ENCODE peak calls at places on chromosome 7, in six cellular contexts. L, N, I, W, O and R are unnamed samples.

GRCh38 chr7:42407828-42408227 is 170.8 kb upstream of the GLI3 start:
- DNase-seq in W (no peak), N (no peak), L (no peak), I (no peak), O (no peak), R (no peak)

GRCh38 chr7:156064921-156065386 is 252.7 kb upstream of the SHH start:
- DNase-seq in W (no peak), L (no peak), O (peak; percentile 5), I (peak; percentile 70), N (peak; percentile 1), R (no peak)

GRCh38 chr7:2478387-2478760 is 2.2 kb upstream of the GRIFIN start:
- DNase-seq in O (no peak), L (no peak), W (peak; percentile 87), I (no peak), N (peak; percentile 87), R (no peak)

GRCh38 chr7:40646717-40647116 is 511.9 kb downstream of the SUGCT start:
- DNase-seq in N (no peak), W (no peak), L (no peak), I (no peak), O (peak; percentile 18), R (no peak)

GRCh38 chr7:102463841-102464576 is 654 bp downstream of the ALKBH4 start:
- DNase-seq in N (no peak), W (no peak), I (no peak), O (no peak), L (no peak), R (no peak)

GRCh38 chr7:74101061-74101681 is 17.6 kb downstream of the LIMK1 start:
- DNase-seq in N (peak; percentile 75), I (no peak), O (no peak), W (no peak), L (peak; percentile 97), R (no peak)

GRCh38 chr7:1533569-1534329 is 3.2 kb downstream of the MAFK start:
- DNase-seq in N (peak; percentile 80), O (peak; percentile 95), L (no peak), I (peak; percentile 83), W (peak; percentile 90), R (no peak)

GRCh38 chr7:106978425-106979386 is 65.8 kb upstream of the PRKAR2B start:
- DNase-seq in W (no peak), I (no peak), N (no peak), L (no peak), O (no peak), R (no peak)

GRCh38 chr7:55308186-55308929 is 56.8 kb upstream of the LANCL2 start:
- DNase-seq in I (no peak), O (peak; percentile 87), N (no peak), L (no peak), W (no peak), R (no peak)

DNA sequence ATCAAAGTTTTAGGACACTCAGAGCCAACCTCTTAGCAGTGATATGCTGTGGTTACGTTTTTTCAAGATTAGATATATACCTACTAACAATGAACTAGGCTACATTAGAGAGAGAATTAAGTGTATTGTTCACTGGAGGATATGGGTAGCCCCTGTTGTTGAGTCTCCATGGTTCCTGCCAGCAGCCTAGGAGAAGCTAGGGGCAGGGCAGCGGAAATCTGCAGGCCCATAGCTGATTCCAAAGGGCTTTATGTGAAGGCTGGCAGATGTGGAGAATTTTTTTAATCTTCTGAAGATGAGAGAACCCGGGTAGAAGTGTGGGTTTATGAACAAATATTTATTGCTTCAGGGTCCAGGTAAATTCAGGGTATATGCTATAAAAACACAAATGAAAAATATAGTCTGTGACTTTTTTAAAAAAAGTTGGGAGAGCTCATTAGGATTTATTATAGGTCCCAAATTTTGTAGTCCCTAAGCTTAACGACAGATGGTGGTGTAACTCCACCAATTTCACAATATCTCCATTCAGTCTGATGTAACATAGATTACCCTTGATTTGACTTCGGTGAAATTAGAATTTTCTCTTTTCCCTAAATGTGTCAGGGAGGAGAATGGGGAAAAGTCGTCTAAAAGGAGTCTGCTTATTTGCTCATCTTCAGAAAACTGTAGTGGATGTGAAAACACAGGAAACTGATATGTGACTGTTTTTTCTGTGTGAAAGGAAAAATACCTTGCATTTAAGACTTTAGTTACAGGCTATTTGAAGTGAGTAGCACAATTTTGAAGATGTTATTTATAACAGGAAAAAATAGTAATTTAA is 163.0 kb upstream of the PPP1R3A start:
- DNase-seq in N (peak; percentile 54), L (no peak), I (no peak), O (peak; percentile 70), W (no peak), R (peak; percentile 70)
- TF ChIP-seq CTCF in N (peak; percentile 57), L (peak; percentile 57), I (peak; percentile 50), O (peak; percentile 76), W (peak; percentile 41), R (peak; percentile 69)

DNA sequence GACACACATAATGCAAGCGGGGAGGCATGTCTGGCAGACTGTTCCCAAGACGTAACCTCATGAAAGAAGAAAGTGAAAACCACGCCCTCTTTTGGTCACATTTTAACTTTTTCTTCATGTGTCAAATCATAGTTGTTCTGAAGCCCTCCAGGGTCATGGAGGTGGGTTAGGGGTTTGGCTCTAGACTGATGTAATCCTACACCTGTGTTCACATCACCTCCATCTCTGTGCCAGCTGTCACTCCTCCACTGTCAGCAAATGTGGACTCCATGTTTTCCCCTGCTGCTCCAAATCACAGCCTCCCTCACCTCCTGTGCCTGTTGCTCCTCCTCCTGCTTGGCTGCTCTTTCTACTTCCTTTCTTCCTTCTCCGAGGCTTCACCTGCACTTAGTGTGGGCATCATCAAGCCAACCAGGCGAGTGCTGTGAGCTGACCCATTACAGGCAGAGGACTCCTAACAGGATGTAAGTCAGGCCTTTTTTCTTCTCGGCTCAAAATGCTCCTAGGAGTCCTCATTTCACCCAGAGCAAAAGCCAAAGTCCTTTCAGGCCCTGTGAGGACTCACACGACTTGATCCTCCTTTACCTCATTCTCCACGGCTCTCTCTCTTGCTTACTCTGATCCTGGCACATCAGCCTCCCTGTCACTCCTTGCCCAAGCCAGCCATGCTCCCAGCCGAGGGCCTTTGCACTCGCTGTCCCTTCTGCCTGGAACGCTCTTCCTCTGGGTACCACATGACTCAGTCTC is 66.4 kb upstream of the IFRD1 start:
- DNase-seq in N (no peak), I (no peak), O (no peak), W (no peak), L (peak; percentile 45), R (peak; percentile 76)
- TF ChIP-seq CTCF in N (no peak), I (no peak), O (no peak), W (no peak), L (peak; percentile 62), R (peak; percentile 46)

GRCh38 chr7:13989944-13990295 is 454 bp upstream of the ETV1 start:
- DNase-seq in O (no peak), I (no peak), L (no peak), N (no peak), W (no peak), R (no peak)

GRCh38 chr7:13988765-13989137 is 715 bp downstream of the ETV1 start:
- DNase-seq in L (no peak), I (no peak), W (no peak), O (peak; percentile 26), N (no peak), R (peak; percentile 69)

GRCh38 chr7:13988011-13988410 is 1.5 kb downstream of the ETV1 start:
- DNase-seq in W (no peak), L (no peak), I (no peak), O (peak; percentile 77), N (no peak), R (no peak)

GRCh38 chr7:13990319-13990983 is 985 bp upstream of the ETV1 start:
- DNase-seq in I (no peak), L (no peak), W (peak; percentile 75), O (peak; percentile 37), N (peak; percentile 73), R (peak; percentile 96)

DNA sequence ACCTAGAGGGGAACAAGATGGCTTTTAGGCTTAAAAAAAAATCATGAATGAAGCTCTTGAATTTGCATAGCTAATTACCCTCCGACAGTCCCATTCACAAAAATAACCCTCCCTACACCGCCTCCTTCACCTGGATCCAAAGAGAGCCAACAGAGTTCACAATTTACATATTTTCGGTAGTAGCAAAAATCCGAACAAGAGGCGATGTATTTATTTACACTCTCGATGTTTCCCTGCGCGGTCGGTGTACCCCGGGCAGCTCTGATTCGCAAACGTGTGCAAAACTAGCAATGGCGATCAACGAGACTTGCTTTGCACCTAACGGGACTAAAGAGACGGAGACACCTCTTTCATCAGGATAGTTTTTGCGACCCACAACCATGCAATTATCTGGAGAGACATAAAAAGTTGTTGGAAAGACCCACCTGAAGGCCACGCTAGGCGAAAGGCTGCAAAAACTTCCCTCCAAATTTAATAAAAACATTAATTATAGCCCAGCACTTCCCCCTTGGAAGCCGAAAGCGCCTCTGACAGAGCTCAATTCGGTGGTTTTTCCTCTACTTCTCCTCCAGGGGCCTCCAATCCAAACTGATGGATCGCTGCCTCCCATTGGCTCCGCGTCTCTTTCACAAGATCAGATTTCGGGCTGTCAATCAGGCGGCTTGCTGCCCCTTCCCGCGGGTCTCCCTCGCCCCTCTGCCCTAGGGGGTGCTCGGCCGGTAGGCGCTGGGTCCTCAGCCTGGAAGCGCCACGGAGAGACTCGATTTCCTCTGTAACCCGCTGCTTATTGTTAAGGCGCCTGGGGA is at the start of gene ETV1:
- DNase-seq in I (no peak), L (no peak), O (peak; percentile 60), W (peak; percentile 85), N (peak; percentile 79), R (peak; percentile 98)
- TF ChIP-seq CTCF in I (peak; percentile 48), L (no peak), O (peak; percentile 37), W (peak; percentile 24), N (no peak), R (peak; percentile 41)

DNA sequence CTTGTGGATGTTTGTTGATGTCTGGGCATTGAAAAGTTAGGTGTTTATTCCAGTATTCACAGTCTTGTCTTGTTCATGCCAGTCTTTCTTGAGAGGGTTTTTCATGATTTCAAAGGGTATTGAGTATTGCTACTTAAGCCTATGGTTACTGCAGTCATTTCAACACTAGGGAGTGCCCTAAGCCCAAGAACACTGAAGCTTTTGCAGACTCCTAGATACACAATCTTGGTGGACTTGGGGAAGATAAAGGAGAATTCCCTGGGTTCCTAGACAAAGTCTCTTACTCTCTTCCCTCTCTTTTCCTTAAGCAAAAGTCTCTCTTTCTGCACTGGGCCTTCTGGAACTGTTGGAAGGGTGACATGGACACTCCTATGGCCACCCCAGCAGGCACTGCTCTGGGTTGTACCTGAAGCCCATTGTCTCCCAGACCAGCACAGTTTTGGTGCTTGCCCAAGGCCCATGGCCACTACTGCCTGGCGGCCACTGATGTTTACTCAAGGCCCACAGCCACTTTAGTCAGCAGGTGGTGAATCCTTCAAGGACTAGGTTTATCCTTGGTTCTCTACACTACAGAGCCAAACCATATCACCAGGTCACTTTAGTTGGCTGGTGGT is 24.9 kb downstream of the SAMD9 start:
- DNase-seq in W (no peak), O (peak; percentile 71), I (no peak), N (no peak), L (peak; percentile 30), R (peak; percentile 66)
- TF ChIP-seq CTCF in W (no peak), O (peak; percentile 67), I (peak; percentile 26), N (no peak), L (peak; percentile 65), R (peak; percentile 81)

GRCh38 chr7:31466036-31466435 is 47.9 kb upstream of the ITPRID1 start:
- DNase-seq in O (no peak), W (no peak), L (no peak), I (no peak), N (no peak), R (peak; percentile 89)
- TF ChIP-seq CTCF in O (no peak), W (no peak), L (no peak), I (no peak), N (no peak), R (no peak)